ENCODE peak calls at places on chromosome 7, in four cellular contexts. One of them, this sample, is unnamed. For H3K4me1, the result is how much of the 10 kb centered on the place peaks cover.

GRCh38 chr7:24981544-24981951 is 1.6 kb upstream of the OSBPL3 start:
- ATAC-seq in A549: no peak
- ATAC-seq in K562: no peak
- ATAC-seq in GM12878: peak
- ATAC-seq in this sample: peak

GRCh38 chr7:17029150-17029549 is 147.4 kb upstream of the AGR3 start:
- ATAC-seq in A549: no peak
- ATAC-seq in K562: no peak
- ATAC-seq in GM12878: no peak
- ATAC-seq in this sample: no peak

GRCh38 chr7:128032605-128033235 is 1.5 kb upstream of the LRRC4 start:
- ATAC-seq in A549: no peak
- ATAC-seq in K562: no peak
- ATAC-seq in GM12878: no peak
- ATAC-seq in this sample: peak

GRCh38 chr7:130102588-130102987 is 32.3 kb downstream of the KLHDC10 start:
- ATAC-seq in A549: no peak
- ATAC-seq in K562: no peak
- ATAC-seq in GM12878: no peak
- ATAC-seq in this sample: no peak

GRCh38 chr7:28738384-28738783 is 219.7 kb downstream of the TRIL start:
- ATAC-seq in A549: no peak
- ATAC-seq in K562: no peak
- ATAC-seq in GM12878: no peak
- ATAC-seq in this sample: peak

GRCh38 chr7:3005257-3005656 is 38.4 kb downstream of the CARD11 start:
- ATAC-seq in A549: no peak
- ATAC-seq in K562: no peak
- ATAC-seq in GM12878: no peak
- ATAC-seq in this sample: no peak

GRCh38 chr7:155660059-155660757 is 15.7 kb downstream of the RBM33 start:
- ATAC-seq in A549: no peak
- ATAC-seq in K562: peak
- ATAC-seq in GM12878: peak
- ATAC-seq in this sample: no peak

GRCh38 chr7:157371296-157371695 is 34.5 kb downstream of the DNAJB6 start:
- ATAC-seq in A549: no peak
- ATAC-seq in K562: no peak
- ATAC-seq in GM12878: no peak
- ATAC-seq in this sample: no peak

GRCh38 chr7:140189917-140190316 is 13.1 kb upstream of the KDM7A start:
- ATAC-seq in A549: no peak
- ATAC-seq in K562: no peak
- ATAC-seq in GM12878: no peak
- ATAC-seq in this sample: no peak

GRCh38 chr7:7719235-7719634 is 828 bp upstream of the RPA3 start:
- ATAC-seq in A549: peak
- ATAC-seq in K562: peak
- ATAC-seq in GM12878: peak
- ATAC-seq in this sample: peak

GRCh38 chr7:19056305-19056704 is 61.1 kb downstream of the TWIST1 start:
- ATAC-seq in A549: no peak
- ATAC-seq in K562: no peak
- ATAC-seq in GM12878: no peak
- ATAC-seq in this sample: no peak

GRCh38 chr7:26691886-26692285 is 172.5 kb downstream of the SKAP2 start:
- ATAC-seq in A549: no peak
- ATAC-seq in K562: no peak
- ATAC-seq in GM12878: no peak
- ATAC-seq in this sample: no peak

GRCh38 chr7:25007668-25008067 is 27.7 kb upstream of the OSBPL3 start:
- ATAC-seq in A549: no peak
- ATAC-seq in K562: peak
- ATAC-seq in GM12878: no peak
- ATAC-seq in this sample: no peak

GRCh38 chr7:96837583-96837982 is 127.9 kb upstream of the SEM1 start:
- ATAC-seq in A549: no peak
- ATAC-seq in K562: no peak
- ATAC-seq in GM12878: peak
- ATAC-seq in this sample: no peak

GRCh38 chr7:46568420-46569116 is 647.5 kb upstream of the IGFBP3 start:
- ATAC-seq in A549: peak
- ATAC-seq in K562: no peak
- ATAC-seq in GM12878: no peak
- ATAC-seq in this sample: peak

GRCh38 chr7:42161723-42162122 is 75.3 kb downstream of the GLI3 start:
- ATAC-seq in A549: no peak
- ATAC-seq in K562: no peak
- ATAC-seq in GM12878: no peak
- ATAC-seq in this sample: peak

GRCh38 chr7:100374601-100375000 is 1.3 kb downstream of the PILRA start:
- ATAC-seq in A549: no peak
- ATAC-seq in K562: no peak
- ATAC-seq in GM12878: peak
- ATAC-seq in this sample: no peak

GRCh38 chr7:34821965-34822558 is 164.0 kb downstream of the NPSR1 start:
- ATAC-seq in A549: no peak
- ATAC-seq in K562: peak
- ATAC-seq in GM12878: no peak
- ATAC-seq in this sample: no peak

GRCh38 chr7:50665403-50666123 is 100.4 kb upstream of the DDC start:
- ATAC-seq in A549: no peak
- ATAC-seq in K562: no peak
- ATAC-seq in GM12878: peak
- ATAC-seq in this sample: no peak
- H3K4me1 ChIP-seq in A549: under half
- H3K4me1 ChIP-seq in K562: under half
- H3K4me1 ChIP-seq in GM12878: under half
- H3K4me1 ChIP-seq in this sample: under half

GRCh38 chr7:138328215-138328614 is 131.8 kb upstream of the TRIM24 start:
- ATAC-seq in A549: no peak
- ATAC-seq in K562: no peak
- ATAC-seq in GM12878: no peak
- ATAC-seq in this sample: no peak
- TF ChIP-seq EP300 in A549: no peak
- TF ChIP-seq EP300 in K562: no peak
- TF ChIP-seq EP300 in GM12878: no peak
- TF ChIP-seq EP300 in this sample: no peak

DNA sequence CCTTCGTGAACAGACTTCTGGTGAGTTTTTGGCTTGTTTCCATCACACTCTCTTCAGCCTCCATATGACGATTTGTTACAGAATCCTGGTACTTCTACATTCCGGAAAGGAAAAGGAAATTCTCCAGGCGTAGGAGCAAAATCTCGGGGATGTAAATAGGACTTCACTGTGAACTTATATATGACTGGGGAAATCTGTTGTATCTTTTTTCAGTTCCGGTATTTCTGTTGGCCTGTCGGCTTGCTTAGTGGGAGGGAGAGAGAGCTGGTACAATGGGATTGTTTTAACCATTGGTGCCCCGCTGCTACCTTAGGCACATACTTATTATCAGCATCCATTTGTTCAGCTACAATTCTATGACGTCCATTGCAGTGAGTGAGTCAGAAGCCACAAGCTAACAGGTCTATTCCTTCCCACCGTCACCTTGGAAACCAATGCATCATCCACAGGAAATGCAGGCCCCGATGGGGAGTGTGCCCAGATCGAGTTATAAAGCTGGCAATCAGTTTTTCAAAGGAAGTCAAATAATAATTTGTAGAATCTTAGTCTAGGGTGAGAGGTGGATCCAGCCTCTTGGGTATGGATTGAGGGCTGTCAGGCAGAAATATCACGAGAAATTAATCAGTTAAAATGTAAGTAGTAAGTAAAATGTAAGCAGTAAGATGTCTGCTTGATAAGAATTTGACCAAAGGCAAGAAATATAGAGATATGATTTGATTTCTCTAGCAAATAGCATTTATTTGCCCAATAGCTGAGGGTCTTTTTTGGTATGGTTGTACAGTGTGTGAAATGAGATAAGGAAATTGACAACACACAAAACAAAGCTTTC is 92.0 kb upstream of the MKLN1 start:
- ATAC-seq in A549: peak
- ATAC-seq in K562: no peak
- ATAC-seq in GM12878: peak
- ATAC-seq in this sample: peak
- H3K4me1 ChIP-seq in A549: half or more
- H3K4me1 ChIP-seq in K562: under half
- H3K4me1 ChIP-seq in GM12878: under half
- H3K4me1 ChIP-seq in this sample: under half

DNA sequence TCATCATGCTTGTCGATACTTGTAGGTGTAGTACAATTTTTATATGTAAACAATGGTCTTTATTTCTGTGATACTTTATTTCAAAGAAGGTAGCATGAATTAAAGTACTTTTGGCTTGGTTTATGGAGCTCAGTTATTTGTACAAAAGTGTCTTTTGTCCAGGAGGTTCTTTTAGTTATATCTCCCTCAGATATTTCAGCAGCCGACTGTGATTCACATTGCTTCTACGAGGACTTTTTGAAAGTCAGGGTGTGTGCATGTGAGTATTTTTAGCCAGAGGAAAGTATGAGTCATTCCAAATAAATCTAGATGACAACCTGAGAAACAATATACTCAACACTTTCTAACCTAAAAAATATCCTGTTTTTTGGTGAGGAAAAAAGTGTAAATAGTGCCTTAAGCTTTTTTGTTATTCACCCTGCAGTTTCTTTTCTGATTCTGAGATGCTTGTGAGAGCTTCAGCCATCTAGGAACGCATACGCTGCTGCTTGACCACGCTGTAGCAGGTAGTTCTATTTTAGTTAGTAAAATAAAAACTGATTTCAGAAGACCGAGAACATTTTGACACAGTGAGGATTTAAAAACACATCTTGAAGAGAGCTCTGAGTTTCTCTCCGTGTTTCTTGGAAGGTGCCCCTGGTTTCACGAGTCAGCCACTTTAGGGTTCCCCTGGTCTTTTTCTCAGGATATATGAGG is 532 bp upstream of the SUN1 start:
- ATAC-seq in A549: peak
- ATAC-seq in K562: peak
- ATAC-seq in GM12878: peak
- ATAC-seq in this sample: peak
- TF ChIP-seq EP300 in A549: no peak
- TF ChIP-seq EP300 in K562: peak
- TF ChIP-seq EP300 in GM12878: peak
- TF ChIP-seq EP300 in this sample: no peak

GRCh38 chr7:56053379-56053778 is 1.8 kb downstream of the CCT6A start:
- ATAC-seq in A549: no peak
- ATAC-seq in K562: no peak
- ATAC-seq in GM12878: no peak
- ATAC-seq in this sample: no peak
- H3K4me1 ChIP-seq in A549: under half
- H3K4me1 ChIP-seq in K562: under half
- H3K4me1 ChIP-seq in GM12878: under half
- H3K4me1 ChIP-seq in this sample: under half

GRCh38 chr7:81789406-81790139 is 19.7 kb upstream of the HGF start:
- ATAC-seq in A549: no peak
- ATAC-seq in K562: no peak
- ATAC-seq in GM12878: no peak
- ATAC-seq in this sample: no peak
- TF ChIP-seq EP300 in A549: no peak
- TF ChIP-seq EP300 in K562: no peak
- TF ChIP-seq EP300 in GM12878: no peak
- TF ChIP-seq EP300 in this sample: no peak

DNA sequence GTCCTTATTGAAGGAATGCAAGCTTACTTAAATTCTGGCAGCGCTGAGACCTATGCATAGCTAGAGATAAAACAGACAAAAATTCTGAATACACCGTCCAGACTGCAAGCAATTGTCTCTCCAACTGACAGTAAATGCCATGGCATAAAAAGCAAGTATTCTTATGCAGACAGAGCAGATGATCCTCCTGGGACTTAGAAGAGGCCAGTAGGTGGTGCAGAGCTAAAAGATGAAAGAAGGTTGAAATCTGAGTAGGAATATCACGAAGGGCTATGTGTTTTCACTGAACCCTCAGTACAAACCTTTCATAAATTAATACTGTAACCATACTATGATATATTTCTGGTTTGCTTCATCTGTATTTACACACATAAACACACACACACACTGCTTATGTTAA is 157.0 kb upstream of the CACNA2D1 start:
- ATAC-seq in A549: peak
- ATAC-seq in K562: no peak
- ATAC-seq in GM12878: peak
- ATAC-seq in this sample: no peak
- H3K4me1 ChIP-seq in A549: under half
- H3K4me1 ChIP-seq in K562: under half
- H3K4me1 ChIP-seq in GM12878: under half
- H3K4me1 ChIP-seq in this sample: under half

DNA sequence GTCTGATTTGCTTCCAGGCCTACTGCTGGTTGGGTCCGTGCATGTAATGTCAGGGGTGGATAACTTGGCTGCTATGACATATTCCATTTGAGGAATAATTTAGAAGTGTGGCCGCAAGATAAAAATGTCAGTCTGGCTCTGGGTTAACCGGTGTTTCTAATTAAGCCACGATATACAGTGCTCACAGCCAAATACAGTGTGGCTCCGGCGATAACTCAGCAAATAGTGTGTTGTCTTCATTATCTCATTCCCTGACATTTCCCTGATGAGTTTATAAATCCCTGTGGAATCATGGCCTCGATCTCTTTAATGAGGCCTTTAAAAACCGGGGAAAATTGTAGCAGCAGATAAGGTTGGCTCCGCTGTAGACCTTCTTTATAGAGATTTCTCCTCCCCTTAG is 1125.0 kb downstream of the TYW1 start:
- ATAC-seq in A549: no peak
- ATAC-seq in K562: no peak
- ATAC-seq in GM12878: no peak
- ATAC-seq in this sample: no peak
- TF ChIP-seq EP300 in A549: no peak
- TF ChIP-seq EP300 in K562: no peak
- TF ChIP-seq EP300 in GM12878: no peak
- TF ChIP-seq EP300 in this sample: no peak

DNA sequence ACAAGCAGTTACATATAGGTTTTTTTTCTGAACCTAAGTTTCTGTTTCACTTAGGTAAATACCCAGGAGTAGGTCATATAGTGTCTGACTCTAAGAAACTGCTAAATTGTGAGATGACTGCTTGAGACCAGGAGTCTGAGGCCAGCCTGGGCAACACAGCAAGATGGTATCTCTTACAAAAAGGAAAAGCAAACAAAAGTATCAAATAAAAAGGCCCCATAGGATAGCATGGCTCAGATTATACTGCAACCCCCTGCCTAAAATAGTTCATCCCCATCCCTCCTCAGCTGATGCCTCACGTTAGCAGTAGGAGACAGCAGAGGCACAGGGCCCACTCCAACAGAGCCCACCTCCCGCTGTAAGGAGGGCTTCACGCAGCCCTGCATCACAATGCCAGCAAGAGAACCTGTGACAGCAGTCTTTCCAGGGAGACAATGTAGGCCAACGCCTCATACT is 90.3 kb downstream of the SRPK2 start:
- ATAC-seq in A549: no peak
- ATAC-seq in K562: peak
- ATAC-seq in GM12878: peak
- ATAC-seq in this sample: no peak
- H3K4me1 ChIP-seq in A549: under half
- H3K4me1 ChIP-seq in K562: under half
- H3K4me1 ChIP-seq in GM12878: under half
- H3K4me1 ChIP-seq in this sample: under half

This sample was measured in gastroesophageal sphincter.